ENCODE peak calls at places on chromosomes 7 and 10, in six cellular contexts. H is activated CD4-positive, CD25-positive, alpha-beta regulatory T cell treated with anti-CD3 and anti-CD28 coated beads, Interleukin-2, amount 50 U/mL, for 72 hours; T is activated T-cell treated with anti-CD3 and anti-CD28 coated beads, Interleukin-2, amount 50 U/mL, for 1 hour; K is occipital lobe; C is adipocyte; G is stimulated activated CD8-positive, alpha-beta memory T cell treated with anti-CD3 and anti-CD28 coated beads, Interleukin-2, amount 100 ng/mL, for 1 hour. M is an unnamed sample.

GRCh38 chr7:101677421-101678137 is 48.5 kb upstream of the MYL10 start:
- DNase-seq in K (no peak), H (no peak), T (no peak), C (no peak), G (no peak), M (no peak)

GRCh38 chr10:130398090-130398994 is 262.2 kb downstream of the GLRX3 start:
- DNase-seq in C (no peak), H (no peak), T (no peak), G (no peak), K (no peak), M (no peak)

GRCh38 chr7:6489612-6490011 is 41.9 kb upstream of the DAGLB start:
- DNase-seq in H (no peak), T (no peak), K (no peak), C (no peak), G (no peak), M (no peak)

GRCh38 chr7:157843336-157844140 is 506.7 kb downstream of the DNAJB6 start:
- DNase-seq in T (no peak), H (no peak), G (no peak), C (no peak), K (no peak), M (no peak)

GRCh38 chr7:573496-574295 is 54.0 kb upstream of the PDGFA start:
- DNase-seq in K (no peak), T (no peak), C (no peak), G (no peak), H (no peak), M (no peak)

GRCh38 chr10:121069061-121069850 is 218.1 kb downstream of the WDR11 start:
- DNase-seq in T (no peak), C (no peak), K (no peak), H (no peak), G (no peak), M (no peak)

GRCh38 chr10:26235761-26236160 is 19.2 kb downstream of the GAD2 start:
- DNase-seq in K (no peak), H (no peak), G (no peak), T (no peak), C (no peak), M (no peak)

GRCh38 chr7:64463636-64464375 is 99.1 kb downstream of the ZNF680 start:
- DNase-seq in G (no peak), C (peak; percentile 61), K (peak; percentile 77), T (peak; percentile 18), H (no peak), M (no peak)

GRCh38 chr7:105136221-105136620 is 122.2 kb downstream of the KMT2E start:
- DNase-seq in T (no peak), G (no peak), K (no peak), C (peak; percentile 10), H (no peak), M (no peak)

GRCh38 chr7:140595468-140596147 is 45.0 kb downstream of the DENND2A start:
- DNase-seq in T (no peak), K (no peak), H (no peak), G (no peak), C (no peak), M (no peak)